ENCODE peak calls at places on chromosomes 13 and 19, in ten cellular contexts. R is activated CD8-positive, alpha-beta T cell treated with anti-CD3 and anti-CD28 coated beads, Interleukin-2, amount 10 ng/mL, durations not matched to agents 7 days and 5 days; I is activated naive CD4-positive, alpha-beta T cell treated with anti-CD3 and anti-CD28 coated beads, Interleukin-2, amount 50 U/mL, for 72 hours; Z is sciatic nerve; A is heart right ventricle; Q is foreskin keratinocyte; Y is left ventricle myocardium superior; D is activated CD8-positive, alpha-beta memory T cell treated with anti-CD3 and anti-CD28 coated beads, Interleukin-2, amount 10 ng/mL, durations not matched to agents 7 days and 5 days; U is omental fat pad; X is left colon. T is an unnamed sample.

GRCh38 chr13:112978561-112979405 is 9.8 kb downstream of the MCF2L start:
- ATAC-seq in A (peak; percentile 59), Q (no peak), I (no peak), D (no peak), U (no peak), Y (peak; percentile 62), R (no peak), Z (peak; percentile 42), X (no peak), T (peak; percentile 56)

GRCh38 chr13:51821666-51822065 is 17.7 kb upstream of the DHRS12 start:
- ATAC-seq in Z (no peak), A (no peak), Y (no peak), Q (no peak), U (no peak), I (no peak), R (peak; percentile 47), X (no peak), D (peak; percentile 58), T (no peak)

GRCh38 chr13:99900960-99901359 is 70.6 kb downstream of the ZIC5 start:
- ATAC-seq in U (no peak), Q (no peak), R (no peak), X (no peak), D (peak; percentile 24), I (no peak), Z (no peak), A (no peak), Y (no peak), T (no peak)

GRCh38 chr19:53157601-53158000 is 1.3 kb downstream of the ZNF347 start:
- ATAC-seq in A (no peak), D (no peak), Z (no peak), U (no peak), Y (peak; percentile 27), X (no peak), Q (no peak), R (no peak), I (no peak), T (no peak)

GRCh38 chr19:1041835-1042685 is 2.2 kb downstream of the ABCA7 start:
- ATAC-seq in Q (peak; percentile 20), D (no peak), Z (peak; percentile 7), U (no peak), Y (no peak), A (no peak), I (no peak), X (peak; percentile 73), R (no peak), T (no peak)

GRCh38 chr19:1394252-1395193 is 6.8 kb downstream of the GAMT start:
- ATAC-seq in U (no peak), X (no peak), Q (peak; percentile 14), D (no peak), I (no peak), A (no peak), Y (peak; percentile 8), R (no peak), Z (peak; percentile 3), T (peak; percentile 11)

GRCh38 chr13:47594833-47595232 is 406.2 kb downstream of the SUCLA2 start:
- ATAC-seq in Q (no peak), Z (no peak), Y (no peak), U (no peak), D (no peak), R (no peak), A (no peak), X (no peak), I (no peak), T (no peak)

GRCh38 chr19:10316229-10317044 is 622 bp upstream of the FDX2 start:
- ATAC-seq in Y (peak; percentile 38), I (peak; percentile 13), Q (no peak), A (no peak), Z (peak; percentile 35), R (no peak), X (peak; percentile 12), D (no peak), U (no peak), T (no peak)

GRCh38 chr13:29106651-29107050 is 286.5 kb downstream of the MTUS2 start:
- ATAC-seq in Y (no peak), I (no peak), A (no peak), R (no peak), D (no peak), Z (no peak), Q (no peak), U (no peak), X (no peak), T (no peak)

GRCh38 chr13:35996360-35996759 is 134.8 kb downstream of the DCLK1 start:
- ATAC-seq in D (no peak), I (no peak), Z (no peak), R (no peak), Y (no peak), X (no peak), U (no peak), A (no peak), Q (no peak), T (no peak)

GRCh38 chr19:13102416-13102665 is 317 bp downstream of the LYL1 start:
- ATAC-seq in Y (no peak), R (no peak), U (no peak), Z (peak; percentile 5), X (peak; percentile 16), Q (no peak), A (no peak), D (no peak), I (no peak), T (no peak)

GRCh38 chr19:51784922-51785690 is 9.9 kb upstream of the FPR3 start:
- ATAC-seq in I (peak; percentile 91), D (peak; percentile 55), U (peak; percentile 95), Y (peak; percentile 85), Q (peak; percentile 77), Z (peak; percentile 90), R (no peak), X (peak; percentile 17), A (peak; percentile 70), T (peak; percentile 93)

GRCh38 chr13:103282571-103283450 is 216.6 kb upstream of the SLC10A2 start:
- ATAC-seq in I (no peak), Z (no peak), R (no peak), A (no peak), Q (peak; percentile 98), Y (peak; percentile 39), D (no peak), U (peak; percentile 93), X (no peak), T (no peak)

GRCh38 chr13:20043207-20043925 is 84.8 kb downstream of the ZMYM2 start:
- ATAC-seq in Q (no peak), R (no peak), Z (peak; percentile 17), X (peak; percentile 52), U (no peak), D (no peak), A (no peak), I (no peak), Y (peak; percentile 41), T (no peak)

GRCh38 chr19:18392417-18392816 is 5.0 kb downstream of the LRRC25 start:
- ATAC-seq in I (no peak), R (no peak), A (peak; percentile 29), X (peak; percentile 18), Z (peak; percentile 55), U (no peak), Q (no peak), Y (peak; percentile 26), D (no peak), T (peak; percentile 41)

GRCh38 chr13:112684041-112684440 is 5.8 kb upstream of the ATP11A start:
- ATAC-seq in X (no peak), Z (no peak), I (no peak), Y (no peak), D (no peak), U (no peak), A (no peak), Q (no peak), R (no peak), T (no peak)

GRCh38 chr19:7545904-7546303 is 10.4 kb downstream of the PNPLA6 start:
- ATAC-seq in U (no peak), I (peak; percentile 85), R (peak; percentile 21), Q (no peak), X (peak; percentile 84), Y (no peak), Z (no peak), D (peak; percentile 20), A (no peak), T (no peak)

GRCh38 chr13:74080762-74081161 is 53.4 kb downstream of the KLF12 start:
- ATAC-seq in I (no peak), Q (no peak), U (no peak), X (no peak), R (no peak), D (no peak), Y (no peak), Z (no peak), A (no peak), T (no peak)

GRCh38 chr13:75333103-75333502 is 148.9 kb downstream of the TBC1D4 start:
- ATAC-seq in R (no peak), Q (no peak), I (no peak), A (no peak), Z (no peak), X (no peak), Y (no peak), D (no peak), U (no peak), T (no peak)

GRCh38 chr19:45815501-45816216 is 551 bp upstream of the RSPH6A start:
- ATAC-seq in D (no peak), A (peak; percentile 23), Z (peak; percentile 37), Y (peak; percentile 37), Q (no peak), R (no peak), X (no peak), U (peak; percentile 30), I (no peak), T (no peak)

GRCh38 chr19:42175952-42176648 is 41.4 kb downstream of the DEDD2 start:
- ATAC-seq in D (peak; percentile 56), R (peak; percentile 37), Y (peak; percentile 59), X (peak; percentile 37), Z (peak; percentile 68), U (no peak), A (no peak), Q (no peak), I (peak; percentile 41), T (peak; percentile 37)

GRCh38 chr13:23600100-23600499 is 29.9 kb downstream of the TNFRSF19 start:
- ATAC-seq in X (no peak), A (no peak), U (no peak), R (no peak), D (no peak), Z (peak; percentile 13), Q (no peak), Y (no peak), I (no peak), T (no peak)

GRCh38 chr13:110923086-110923485 is 8.2 kb upstream of the ANKRD10 start:
- ATAC-seq in U (no peak), X (no peak), A (no peak), Z (no peak), R (no peak), D (no peak), Y (no peak), Q (no peak), I (no peak), T (no peak)

GRCh38 chr13:74820809-74821208 is 661.2 kb downstream of the TBC1D4 start:
- ATAC-seq in D (no peak), I (no peak), R (no peak), Y (no peak), Q (peak; percentile 8), A (no peak), Z (no peak), U (no peak), X (no peak), T (no peak)

GRCh38 chr19:38262585-38263268 is 1.6 kb upstream of the SPINT2 start:
- ATAC-seq in Z (no peak), U (no peak), Q (no peak), D (no peak), I (no peak), X (no peak), R (no peak), Y (no peak), A (no peak), T (no peak)

GRCh38 chr13:59787679-59788078 is 376.0 kb downstream of the DIAPH3 start:
- ATAC-seq in Z (no peak), D (no peak), R (no peak), I (no peak), Y (no peak), Q (no peak), A (no peak), X (no peak), U (no peak), T (no peak)

GRCh38 chr19:11269408-11269807 is 7.1 kb upstream of the DOCK6 start:
- ATAC-seq in A (no peak), U (no peak), R (no peak), Q (no peak), Z (no peak), X (no peak), I (no peak), Y (no peak), D (no peak), T (peak; percentile 4)

GRCh38 chr19:383922-384800 is 24.8 kb downstream of the C2CD4C start:
- ATAC-seq in Z (peak; percentile 72), X (no peak), Q (no peak), R (no peak), I (no peak), Y (peak; percentile 73), U (no peak), A (peak; percentile 76), D (no peak), T (no peak)